ENCODE peak calls at places on chromosomes 4 and X, in ten cellular contexts. P is tibial artery, X is ovary, D is kidney epithelial cell, G is A549, W is neural progenitor cell, V is coronary artery, C is fibroblast of mammary gland, M is uterus, E is dorsolateral prefrontal cortex. U is an unnamed sample.

GRCh38 chr4:151362404-151363164 is 37.2 kb upstream of the SH3D19 start:
- DNase-seq in P (peak), X (peak), D (peak), G (peak), W (peak), V (peak), C (peak), M (peak), E (peak), U (no peak)

GRCh38 chrX:10197597-10198210 is 40.9 kb downstream of the CLCN4 start:
- DNase-seq in P (no peak), X (no peak), D (no peak), G (no peak), W (peak), V (no peak), C (no peak), M (no peak), E (no peak), U (no peak)

GRCh38 chr4:24472514-24473308 is 111.6 kb downstream of the DHX15 start:
- DNase-seq in P (peak), X (peak), D (peak), G (peak), W (peak), V (peak), C (peak), M (peak), E (peak), U (no peak)

GRCh38 chr4:41122309-41122708 is 92.0 kb downstream of the APBB2 start:
- DNase-seq in P (no peak), X (no peak), D (no peak), G (no peak), W (no peak), V (no peak), C (no peak), M (no peak), E (no peak), U (no peak)

GRCh38 chr4:177182156-177182555 is 127.5 kb upstream of the NEIL3 start:
- DNase-seq in P (no peak), X (no peak), D (no peak), G (no peak), W (no peak), V (no peak), C (peak), M (no peak), E (no peak), U (no peak)

GRCh38 chrX:10011261-10011931 is 44.2 kb downstream of the CLDN34 start:
- DNase-seq in P (no peak), X (no peak), D (no peak), G (no peak), W (peak), V (no peak), C (no peak), M (no peak), E (no peak), U (no peak)

GRCh38 chrX:112247714-112248113 is 165.1 kb upstream of the TRPC5 start:
- DNase-seq in P (no peak), X (no peak), D (no peak), G (no peak), W (no peak), V (no peak), C (no peak), M (no peak), E (no peak), U (no peak)

GRCh38 chr4:74189331-74190043 is 31.6 kb downstream of the MTHFD2L start:
- DNase-seq in P (no peak), X (no peak), D (peak), G (peak), W (peak), V (no peak), C (peak), M (no peak), E (no peak), U (no peak)

GRCh38 chr4:156505341-156505955 is 466.2 kb downstream of the PDGFC start:
- DNase-seq in P (no peak), X (no peak), D (no peak), G (no peak), W (peak), V (no peak), C (no peak), M (no peak), E (no peak), U (no peak)

GRCh38 chr4:140003851-140004579 is 150.0 kb downstream of the MAML3 start:
- DNase-seq in P (no peak), X (no peak), D (no peak), G (no peak), W (peak), V (no peak), C (no peak), M (no peak), E (no peak), U (no peak)
- H3K4me3 ChIP-seq in P (peak), X (peak), D (peak), G (no peak), W (peak), V (peak), C (peak), M (peak), E (peak), U (peak)

DNA sequence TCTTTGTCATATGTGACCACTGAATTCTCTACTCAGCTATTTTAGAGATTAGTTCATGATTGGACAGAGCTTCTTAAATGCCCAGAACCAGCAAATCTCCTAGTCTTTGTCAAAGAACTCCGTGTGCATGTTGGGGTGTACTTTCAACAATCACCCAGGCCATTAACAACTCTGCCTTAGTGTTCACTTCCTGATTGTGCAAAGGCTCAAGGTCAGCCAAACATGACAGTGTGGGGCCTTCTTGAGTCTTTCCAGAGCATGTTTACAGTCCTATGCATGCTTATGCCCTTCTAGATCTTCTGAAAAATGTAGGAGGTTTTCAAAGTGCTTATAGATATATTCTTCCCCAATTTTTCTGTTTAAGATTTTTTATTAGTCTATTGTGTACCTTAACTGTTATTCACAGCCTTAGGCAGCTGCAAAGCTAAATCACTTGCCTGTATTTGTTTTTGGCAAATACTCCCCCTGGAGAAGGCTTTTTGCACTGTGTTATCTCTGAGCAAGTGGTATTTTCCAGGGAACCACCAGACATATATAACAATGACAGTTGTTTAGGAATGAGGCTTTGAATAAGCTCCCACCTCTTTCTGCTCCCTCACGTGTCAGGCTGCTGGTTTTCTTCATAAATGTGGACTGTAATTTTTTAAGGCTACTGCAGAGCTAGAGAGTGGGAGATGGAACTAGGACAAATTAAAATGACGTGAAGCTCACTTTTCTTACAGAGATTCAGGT is 24.0 kb upstream of the DRP2 start:
- DNase-seq in P (no peak), X (no peak), D (no peak), G (no peak), W (no peak), V (no peak), C (no peak), M (no peak), E (no peak), U (no peak)
- H3K4me3 ChIP-seq in P (no peak), X (no peak), D (no peak), G (no peak), W (no peak), V (no peak), C (no peak), M (no peak), E (no peak), U (no peak)

DNA sequence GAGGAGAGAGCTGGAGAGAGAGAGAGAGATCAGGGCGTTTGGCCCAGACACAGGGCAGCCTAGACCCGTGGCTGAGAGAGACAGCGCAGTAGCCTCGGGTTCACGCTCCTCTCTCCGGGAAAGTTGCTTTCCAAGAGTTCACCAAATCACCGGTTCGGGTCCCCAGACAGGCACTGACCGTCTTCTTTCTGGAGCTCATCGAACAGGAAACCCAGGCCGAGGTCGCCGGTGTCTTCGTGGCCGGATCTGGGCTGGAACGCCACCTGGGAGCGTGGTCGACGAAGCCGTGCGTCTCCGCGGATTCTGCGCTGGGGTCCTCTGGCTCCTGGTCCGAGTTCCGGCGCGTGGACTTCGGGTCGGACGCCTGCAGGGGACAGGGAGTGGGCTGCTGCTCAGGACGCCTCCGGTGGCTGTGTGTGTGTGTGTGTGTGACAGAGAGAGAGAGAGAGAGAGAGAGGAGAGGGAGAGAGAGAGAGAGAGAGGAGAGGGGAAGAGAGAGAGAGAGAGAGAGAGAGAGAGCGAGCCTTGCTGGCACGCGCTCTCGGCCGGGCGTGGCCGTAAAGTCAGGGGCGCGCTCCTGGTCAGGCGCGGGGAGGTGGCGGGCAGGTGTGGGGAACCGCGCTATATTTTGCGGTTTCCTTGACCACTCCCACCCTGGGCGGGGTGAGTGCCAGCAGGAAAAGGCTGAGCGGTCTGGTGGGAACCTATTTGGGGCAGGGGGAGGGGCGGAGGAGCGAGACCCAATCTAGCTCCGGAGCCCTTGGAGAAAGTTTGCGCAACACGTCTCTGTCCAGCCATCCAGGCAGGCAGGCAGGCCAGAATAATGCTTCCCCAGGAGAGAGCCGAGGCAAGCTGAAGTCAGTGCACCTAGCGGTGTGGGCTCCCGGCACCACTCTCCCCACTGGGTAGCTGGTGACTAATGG is 62.1 kb downstream of the RHOXF2B start:
- DNase-seq in P (no peak), X (peak), D (no peak), G (no peak), W (peak), V (no peak), C (no peak), M (no peak), E (no peak), U (no peak)
- H3K4me3 ChIP-seq in P (peak), X (peak), D (peak), G (peak), W (peak), V (peak), C (no peak), M (peak), E (peak), U (peak)

GRCh38 chr4:18318682-18319410 is 297.3 kb upstream of the LCORL start:
- DNase-seq in P (no peak), X (peak), D (no peak), G (no peak), W (peak), V (no peak), C (peak), M (no peak), E (no peak), U (no peak)
- H3K4me3 ChIP-seq in P (no peak), X (no peak), D (no peak), G (no peak), W (no peak), V (peak), C (no peak), M (no peak), E (peak), U (no peak)

U was measured in vagina.